ENCODE peak calls at places on chromosome 4, in six cellular contexts. I is aorta, N is transverse colon, B is fibroblast of lung, R is left ventricle myocardium inferior, Z is adipocyte. A is an unnamed sample. For H3K27me3, the result is how much of the 10 kb centered on the place peaks cover.

GRCh38 chr4:77669911-77670590 is 64.4 kb downstream of the CXCL13 start:
- DNase-seq in Z (no peak), N (no peak), I (no peak), R (no peak), B (no peak), A (peak)

GRCh38 chr4:11954093-11954492 is 525.4 kb upstream of the HS3ST1 start:
- DNase-seq in B (no peak), N (peak), Z (peak), I (no peak), R (no peak), A (no peak)

GRCh38 chr4:77073981-77074865 is 1.6 kb downstream of the CCNI start:
- DNase-seq in R (no peak), N (no peak), Z (peak), I (no peak), B (no peak), A (no peak)

GRCh38 chr4:56405016-56405415 is 17.7 kb upstream of the AASDH start:
- DNase-seq in R (no peak), I (no peak), N (no peak), B (no peak), Z (no peak), A (no peak)

GRCh38 chr4:169051331-169051730 is 41.3 kb upstream of the CBR4 start:
- DNase-seq in B (no peak), Z (no peak), N (no peak), R (no peak), I (no peak), A (no peak)

GRCh38 chr4:91116861-91117260 is 989.7 kb downstream of the CCSER1 start:
- DNase-seq in I (no peak), B (peak), R (no peak), Z (peak), N (no peak), A (no peak)

GRCh38 chr4:53854991-53855885 is 209.2 kb downstream of the CHIC2 start:
- DNase-seq in R (no peak), N (no peak), I (no peak), B (peak), Z (peak), A (no peak)

GRCh38 chr4:139017861-139018260 is 2.3 kb downstream of the NOCT start:
- DNase-seq in R (no peak), N (no peak), Z (peak), I (no peak), B (peak), A (no peak)

GRCh38 chr4:165507381-165507780 is 128.6 kb downstream of the CPE start:
- DNase-seq in I (no peak), N (no peak), Z (no peak), R (no peak), B (no peak), A (no peak)

GRCh38 chr4:48938831-48939230 is 32.3 kb upstream of the OCIAD2 start:
- DNase-seq in N (no peak), Z (no peak), B (no peak), R (no peak), I (no peak), A (no peak)

GRCh38 chr4:75708218-75708691 is 16.1 kb upstream of the USO1 start:
- DNase-seq in N (peak), R (no peak), B (no peak), I (no peak), Z (no peak), A (no peak)

GRCh38 chr4:8682296-8682695 is 89.7 kb downstream of the CPZ start:
- DNase-seq in I (no peak), B (no peak), Z (no peak), N (no peak), R (no peak), A (no peak)
- H3K27me3 ChIP-seq in I (under half), B (under half), Z (under half), N (under half), R (half or more), A (under half)

GRCh38 chr4:16524911-16525574 is 298.8 kb upstream of the TAPT1 start:
- DNase-seq in Z (peak), B (peak), I (no peak), R (no peak), N (no peak), A (no peak)

GRCh38 chr4:16532240-16532990 is 306.1 kb upstream of the TAPT1 start:
- DNase-seq in N (no peak), Z (peak), B (peak), I (no peak), R (no peak), A (peak)

GRCh38 chr4:16530688-16531635 is 304.7 kb upstream of the TAPT1 start:
- DNase-seq in B (peak), N (no peak), I (no peak), R (no peak), Z (peak), A (no peak)
- H3K27me3 ChIP-seq in B (under half), N (under half), I (under half), R (under half), Z (under half), A (under half)

GRCh38 chr4:84493092-84493850 is 5.8 kb downstream of the NKX6-1 start:
- DNase-seq in R (no peak), N (peak), I (peak), Z (peak), B (peak), A (no peak)

GRCh38 chr4:84492737-84493091 is 6.4 kb downstream of the NKX6-1 start:
- DNase-seq in R (no peak), N (no peak), I (no peak), Z (no peak), B (no peak), A (no peak)

GRCh38 chr4:84495448-84496221 is 3.5 kb downstream of the NKX6-1 start:
- DNase-seq in I (no peak), B (no peak), R (no peak), N (no peak), Z (no peak), A (peak)

GRCh38 chr4:84496356-84497219 is 2.5 kb downstream of the NKX6-1 start:
- DNase-seq in R (no peak), I (no peak), N (no peak), B (no peak), Z (no peak), A (no peak)

GRCh38 chr4:84494518-84494917 is 4.6 kb downstream of the NKX6-1 start:
- DNase-seq in N (no peak), I (no peak), B (no peak), Z (no peak), R (no peak), A (no peak)
- H3K27me3 ChIP-seq in N (half or more), I (under half), B (under half), Z (half or more), R (half or more), A (under half)

GRCh38 chr4:80204433-80204832 is 7.1 kb downstream of the PRDM8 start:
- DNase-seq in B (no peak), Z (no peak), N (no peak), I (no peak), R (no peak), A (no peak)
- H3K27me3 ChIP-seq in B (under half), Z (under half), N (under half), I (under half), R (half or more), A (under half)

A was measured in body of pancreas.